ENCODE peak calls at places on chromosomes 16 and 17, in seven cellular contexts. One of them, this sample, is unnamed. For H3K27me3, the result is how much of the 10 kb centered on the place peaks cover.

GRCh38 chr16:12027091-12027490 is 50.6 kb downstream of the SNX29 start:
- DNase-seq in mammary epithelial cell: peak
- DNase-seq in bronchial epithelial cell: peak
- DNase-seq in fibroblast of lung: peak
- DNase-seq in Caco-2: no peak
- DNase-seq in tibial artery: no peak
- DNase-seq in endothelial cell of umbilical vein: no peak
- DNase-seq in this sample: no peak

GRCh38 chr16:30010817-30011504 is at the start of gene DOC2A:
- DNase-seq in Caco-2: no peak
- DNase-seq in endothelial cell of umbilical vein: no peak
- DNase-seq in mammary epithelial cell: no peak
- DNase-seq in bronchial epithelial cell: no peak
- DNase-seq in fibroblast of lung: no peak
- DNase-seq in tibial artery: no peak
- DNase-seq in this sample: peak

GRCh38 chr17:41377546-41377945 is 4.6 kb downstream of the KRT34 start:
- DNase-seq in bronchial epithelial cell: peak
- DNase-seq in mammary epithelial cell: no peak
- DNase-seq in fibroblast of lung: peak
- DNase-seq in endothelial cell of umbilical vein: peak
- DNase-seq in Caco-2: no peak
- DNase-seq in tibial artery: no peak
- DNase-seq in this sample: no peak

GRCh38 chr16:21158208-21159110 is at the start of gene LDAF1:
- DNase-seq in endothelial cell of umbilical vein: peak
- DNase-seq in bronchial epithelial cell: peak
- DNase-seq in fibroblast of lung: peak
- DNase-seq in tibial artery: peak
- DNase-seq in mammary epithelial cell: peak
- DNase-seq in Caco-2: peak
- DNase-seq in this sample: peak

GRCh38 chr17:11705111-11705510 is 106.8 kb downstream of the DNAH9 start:
- DNase-seq in bronchial epithelial cell: no peak
- DNase-seq in fibroblast of lung: no peak
- DNase-seq in tibial artery: no peak
- DNase-seq in mammary epithelial cell: no peak
- DNase-seq in Caco-2: no peak
- DNase-seq in endothelial cell of umbilical vein: no peak
- DNase-seq in this sample: peak

GRCh38 chr17:44221072-44221861 is 1.8 kb upstream of the UBTF start:
- DNase-seq in endothelial cell of umbilical vein: peak
- DNase-seq in Caco-2: peak
- DNase-seq in bronchial epithelial cell: peak
- DNase-seq in tibial artery: peak
- DNase-seq in fibroblast of lung: peak
- DNase-seq in mammary epithelial cell: peak
- DNase-seq in this sample: peak

GRCh38 chr17:7294614-7295153 is at the start of gene YBX2:
- DNase-seq in Caco-2: peak
- DNase-seq in endothelial cell of umbilical vein: peak
- DNase-seq in bronchial epithelial cell: no peak
- DNase-seq in fibroblast of lung: no peak
- DNase-seq in mammary epithelial cell: peak
- DNase-seq in tibial artery: no peak
- DNase-seq in this sample: peak

GRCh38 chr17:76612977-76613851 is 27.6 kb upstream of the ST6GALNAC2 start:
- DNase-seq in fibroblast of lung: no peak
- DNase-seq in bronchial epithelial cell: peak
- DNase-seq in mammary epithelial cell: peak
- DNase-seq in tibial artery: no peak
- DNase-seq in Caco-2: peak
- DNase-seq in endothelial cell of umbilical vein: no peak
- DNase-seq in this sample: peak

GRCh38 chr17:17851603-17852002 is 14.8 kb upstream of the SREBF1 start:
- DNase-seq in fibroblast of lung: no peak
- DNase-seq in mammary epithelial cell: no peak
- DNase-seq in tibial artery: no peak
- DNase-seq in Caco-2: no peak
- DNase-seq in bronchial epithelial cell: no peak
- DNase-seq in endothelial cell of umbilical vein: no peak
- DNase-seq in this sample: no peak

GRCh38 chr16:10616744-10617640 is 36.6 kb upstream of the EMP2 start:
- DNase-seq in tibial artery: no peak
- DNase-seq in bronchial epithelial cell: peak
- DNase-seq in fibroblast of lung: peak
- DNase-seq in Caco-2: peak
- DNase-seq in mammary epithelial cell: peak
- DNase-seq in endothelial cell of umbilical vein: no peak
- DNase-seq in this sample: peak

GRCh38 chr17:64077409-64077808 is 52.5 kb downstream of the ERN1 start:
- DNase-seq in Caco-2: no peak
- DNase-seq in tibial artery: no peak
- DNase-seq in fibroblast of lung: no peak
- DNase-seq in endothelial cell of umbilical vein: no peak
- DNase-seq in bronchial epithelial cell: peak
- DNase-seq in mammary epithelial cell: no peak
- DNase-seq in this sample: peak

GRCh38 chr17:41615454-41615853 is 2.9 kb upstream of the KRT16 start:
- DNase-seq in tibial artery: no peak
- DNase-seq in mammary epithelial cell: peak
- DNase-seq in fibroblast of lung: peak
- DNase-seq in Caco-2: peak
- DNase-seq in bronchial epithelial cell: peak
- DNase-seq in endothelial cell of umbilical vein: no peak
- DNase-seq in this sample: peak

GRCh38 chr17:63645775-63646491 is 23.7 kb downstream of the MAP3K3 start:
- DNase-seq in tibial artery: no peak
- DNase-seq in bronchial epithelial cell: peak
- DNase-seq in fibroblast of lung: peak
- DNase-seq in endothelial cell of umbilical vein: no peak
- DNase-seq in mammary epithelial cell: peak
- DNase-seq in Caco-2: no peak
- DNase-seq in this sample: no peak

GRCh38 chr16:67774457-67774853 is 31.9 kb downstream of the RANBP10 start:
- DNase-seq in fibroblast of lung: no peak
- DNase-seq in endothelial cell of umbilical vein: no peak
- DNase-seq in bronchial epithelial cell: no peak
- DNase-seq in tibial artery: no peak
- DNase-seq in Caco-2: no peak
- DNase-seq in mammary epithelial cell: no peak
- DNase-seq in this sample: no peak

GRCh38 chr17:21511368-21512195 is 135.4 kb downstream of the KCNJ12 start:
- DNase-seq in tibial artery: peak
- DNase-seq in endothelial cell of umbilical vein: peak
- DNase-seq in fibroblast of lung: peak
- DNase-seq in bronchial epithelial cell: peak
- DNase-seq in Caco-2: peak
- DNase-seq in mammary epithelial cell: peak
- DNase-seq in this sample: peak

GRCh38 chr17:74730491-74731346 is 6.3 kb upstream of the RAB37 start:
- DNase-seq in Caco-2: no peak
- DNase-seq in endothelial cell of umbilical vein: no peak
- DNase-seq in bronchial epithelial cell: no peak
- DNase-seq in fibroblast of lung: peak
- DNase-seq in mammary epithelial cell: no peak
- DNase-seq in tibial artery: no peak
- DNase-seq in this sample: no peak

GRCh38 chr16:89495121-89495520 is 4.8 kb upstream of the ANKRD11 start:
- DNase-seq in fibroblast of lung: peak
- DNase-seq in bronchial epithelial cell: no peak
- DNase-seq in endothelial cell of umbilical vein: no peak
- DNase-seq in tibial artery: no peak
- DNase-seq in mammary epithelial cell: no peak
- DNase-seq in Caco-2: no peak
- DNase-seq in this sample: no peak

GRCh38 chr16:13244770-13245169 is 343.4 kb downstream of the SHISA9 start:
- DNase-seq in bronchial epithelial cell: no peak
- DNase-seq in mammary epithelial cell: no peak
- DNase-seq in fibroblast of lung: no peak
- DNase-seq in tibial artery: no peak
- DNase-seq in endothelial cell of umbilical vein: no peak
- DNase-seq in Caco-2: no peak
- DNase-seq in this sample: no peak

GRCh38 chr17:2051388-2052237 is 3.3 kb upstream of the HIC1 start:
- DNase-seq in Caco-2: no peak
- DNase-seq in fibroblast of lung: no peak
- DNase-seq in endothelial cell of umbilical vein: no peak
- DNase-seq in tibial artery: no peak
- DNase-seq in mammary epithelial cell: peak
- DNase-seq in bronchial epithelial cell: no peak
- DNase-seq in this sample: no peak

GRCh38 chr17:2048805-2049204 is 6.1 kb upstream of the HIC1 start:
- DNase-seq in endothelial cell of umbilical vein: no peak
- DNase-seq in fibroblast of lung: no peak
- DNase-seq in mammary epithelial cell: no peak
- DNase-seq in Caco-2: no peak
- DNase-seq in tibial artery: no peak
- DNase-seq in bronchial epithelial cell: no peak
- DNase-seq in this sample: no peak

GRCh38 chr17:2050871-2051387 is 4.0 kb upstream of the HIC1 start:
- DNase-seq in endothelial cell of umbilical vein: no peak
- DNase-seq in mammary epithelial cell: no peak
- DNase-seq in tibial artery: no peak
- DNase-seq in Caco-2: no peak
- DNase-seq in bronchial epithelial cell: no peak
- DNase-seq in fibroblast of lung: peak
- DNase-seq in this sample: peak

GRCh38 chr17:2049333-2050245 is 5.3 kb upstream of the HIC1 start:
- DNase-seq in endothelial cell of umbilical vein: peak
- DNase-seq in tibial artery: peak
- DNase-seq in fibroblast of lung: peak
- DNase-seq in mammary epithelial cell: peak
- DNase-seq in Caco-2: peak
- DNase-seq in bronchial epithelial cell: peak
- DNase-seq in this sample: peak

DNA sequence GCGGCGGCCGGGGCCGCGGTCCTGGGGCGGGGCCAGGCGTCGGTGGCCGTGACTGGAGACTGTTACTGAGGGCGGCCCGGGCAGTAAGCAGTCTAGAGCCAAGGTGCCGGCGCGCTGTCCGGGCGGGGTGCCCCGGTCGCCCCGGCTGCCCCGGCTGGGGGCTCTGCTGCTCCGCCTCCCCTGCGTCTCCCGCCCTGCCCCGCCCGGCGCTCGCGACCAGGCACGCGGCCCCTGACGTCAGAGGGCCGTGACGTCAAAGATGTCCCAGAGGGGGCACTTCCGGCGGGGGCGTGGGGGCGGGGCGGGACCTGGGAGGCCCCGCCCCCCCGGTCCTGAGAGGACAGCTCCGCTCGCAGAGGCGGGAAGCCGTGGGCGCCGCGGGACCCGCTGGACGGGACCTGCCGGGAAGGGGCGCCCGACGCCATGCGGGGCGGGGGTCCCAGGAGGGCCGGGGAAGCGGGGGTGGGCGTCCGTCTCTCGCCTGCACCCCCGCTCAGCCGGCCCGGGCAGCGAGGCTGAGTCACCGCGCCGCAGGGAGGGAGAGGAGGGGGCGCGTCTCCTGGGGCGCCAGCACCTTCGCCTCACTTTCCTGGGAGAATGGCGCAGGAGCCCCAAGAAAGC is 4.5 kb upstream of the HIC1 start:
- DNase-seq in bronchial epithelial cell: no peak
- DNase-seq in tibial artery: no peak
- DNase-seq in endothelial cell of umbilical vein: peak
- DNase-seq in Caco-2: peak
- DNase-seq in fibroblast of lung: peak
- DNase-seq in mammary epithelial cell: peak
- DNase-seq in this sample: peak
- H3K27me3 ChIP-seq in bronchial epithelial cell: under half
- H3K27me3 ChIP-seq in tibial artery: under half
- H3K27me3 ChIP-seq in endothelial cell of umbilical vein: under half
- H3K27me3 ChIP-seq in Caco-2: under half
- H3K27me3 ChIP-seq in fibroblast of lung: under half
- H3K27me3 ChIP-seq in mammary epithelial cell: under half
- H3K27me3 ChIP-seq in this sample: under half

GRCh38 chr17:10021239-10021638 is 116.2 kb upstream of the RCVRN start:
- DNase-seq in mammary epithelial cell: no peak
- DNase-seq in endothelial cell of umbilical vein: no peak
- DNase-seq in Caco-2: no peak
- DNase-seq in tibial artery: peak
- DNase-seq in fibroblast of lung: no peak
- DNase-seq in bronchial epithelial cell: no peak
- DNase-seq in this sample: peak

GRCh38 chr17:10018461-10018891 is 113.4 kb upstream of the RCVRN start:
- DNase-seq in endothelial cell of umbilical vein: no peak
- DNase-seq in fibroblast of lung: no peak
- DNase-seq in mammary epithelial cell: no peak
- DNase-seq in tibial artery: no peak
- DNase-seq in Caco-2: no peak
- DNase-seq in bronchial epithelial cell: no peak
- DNase-seq in this sample: no peak

GRCh38 chr17:10022416-10022815 is 117.3 kb upstream of the RCVRN start:
- DNase-seq in bronchial epithelial cell: no peak
- DNase-seq in fibroblast of lung: no peak
- DNase-seq in tibial artery: no peak
- DNase-seq in endothelial cell of umbilical vein: no peak
- DNase-seq in Caco-2: no peak
- DNase-seq in mammary epithelial cell: no peak
- DNase-seq in this sample: no peak

GRCh38 chr17:10025224-10025623 is 120.2 kb upstream of the RCVRN start:
- DNase-seq in Caco-2: no peak
- DNase-seq in tibial artery: no peak
- DNase-seq in fibroblast of lung: no peak
- DNase-seq in mammary epithelial cell: no peak
- DNase-seq in bronchial epithelial cell: no peak
- DNase-seq in endothelial cell of umbilical vein: no peak
- DNase-seq in this sample: no peak

GRCh38 chr17:10019941-10020403 is 114.9 kb upstream of the RCVRN start:
- DNase-seq in endothelial cell of umbilical vein: no peak
- DNase-seq in tibial artery: no peak
- DNase-seq in fibroblast of lung: no peak
- DNase-seq in bronchial epithelial cell: no peak
- DNase-seq in mammary epithelial cell: no peak
- DNase-seq in Caco-2: no peak
- DNase-seq in this sample: no peak
- H3K27me3 ChIP-seq in endothelial cell of umbilical vein: under half
- H3K27me3 ChIP-seq in tibial artery: under half
- H3K27me3 ChIP-seq in fibroblast of lung: under half
- H3K27me3 ChIP-seq in bronchial epithelial cell: under half
- H3K27me3 ChIP-seq in mammary epithelial cell: under half
- H3K27me3 ChIP-seq in Caco-2: under half
- H3K27me3 ChIP-seq in this sample: under half

DNA sequence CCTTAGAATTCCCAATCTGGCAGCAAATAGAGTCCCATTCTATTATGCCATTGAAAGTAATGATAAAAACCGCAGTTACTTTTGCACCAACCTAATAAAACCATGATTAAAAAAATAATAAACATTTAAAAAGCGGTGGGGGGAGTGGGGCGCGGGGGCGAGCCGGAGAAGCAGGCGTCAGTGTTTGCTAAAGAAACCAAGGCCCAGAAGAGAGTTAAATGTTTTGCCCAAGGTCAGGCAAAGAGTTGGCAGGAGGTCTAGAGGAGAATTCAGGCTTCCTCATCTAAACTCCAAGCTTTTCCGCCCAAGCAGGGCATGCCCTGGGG is 9.7 kb upstream of the PRSS22 start:
- DNase-seq in fibroblast of lung: no peak
- DNase-seq in tibial artery: no peak
- DNase-seq in Caco-2: no peak
- DNase-seq in endothelial cell of umbilical vein: no peak
- DNase-seq in bronchial epithelial cell: no peak
- DNase-seq in mammary epithelial cell: no peak
- DNase-seq in this sample: no peak
- H3K27me3 ChIP-seq in fibroblast of lung: under half
- H3K27me3 ChIP-seq in tibial artery: under half
- H3K27me3 ChIP-seq in Caco-2: under half
- H3K27me3 ChIP-seq in endothelial cell of umbilical vein: under half
- H3K27me3 ChIP-seq in bronchial epithelial cell: under half
- H3K27me3 ChIP-seq in mammary epithelial cell: under half
- H3K27me3 ChIP-seq in this sample: under half

GRCh38 chr16:8486985-8487384 is 103.3 kb downstream of the TMEM114 start:
- DNase-seq in bronchial epithelial cell: no peak
- DNase-seq in tibial artery: no peak
- DNase-seq in endothelial cell of umbilical vein: no peak
- DNase-seq in Caco-2: no peak
- DNase-seq in mammary epithelial cell: no peak
- DNase-seq in fibroblast of lung: no peak
- DNase-seq in this sample: no peak
- H3K27me3 ChIP-seq in bronchial epithelial cell: under half
- H3K27me3 ChIP-seq in tibial artery: under half
- H3K27me3 ChIP-seq in endothelial cell of umbilical vein: under half
- H3K27me3 ChIP-seq in Caco-2: under half
- H3K27me3 ChIP-seq in mammary epithelial cell: under half
- H3K27me3 ChIP-seq in fibroblast of lung: under half
- H3K27me3 ChIP-seq in this sample: under half

This sample was measured in hepatocyte.